ENCODE peak calls at places on chromosomes 5 and 9, in nine cellular contexts. W is lower lobe of right lung, A is dorsolateral prefrontal cortex, P is PC-9, J is BJ, Q is GM23338, Y is tibial artery, D is foreskin fibroblast, H is body of pancreas. U is an unnamed sample.

GRCh38 chr5:141740885-141741284 is 58.9 kb upstream of the ARAP3 start:
- DNase-seq in D (no peak), H (no peak), W (no peak), A (no peak), Y (no peak), J (no peak), P (no peak), Q (no peak), U (no peak)

GRCh38 chr5:112491257-112491656 is 72.2 kb upstream of the EPB41L4A start:
- DNase-seq in H (no peak), Q (peak; percentile 67), A (no peak), W (no peak), Y (no peak), J (no peak), D (peak; percentile 1), P (no peak), U (peak; percentile 12)

GRCh38 chr9:37027582-37028424 is 6.3 kb downstream of the PAX5 start:
- DNase-seq in Y (no peak), W (peak; percentile 85), A (peak; percentile 77), D (peak; percentile 87), H (peak; percentile 95), Q (peak; percentile 98), P (peak; percentile 82), J (no peak), U (peak; percentile 99)

GRCh38 chr5:56415356-56415765 is 182.2 kb upstream of the ANKRD55 start:
- DNase-seq in Y (peak; percentile 75), H (no peak), J (peak; percentile 28), A (no peak), Q (no peak), D (peak; percentile 13), W (peak; percentile 74), P (peak; percentile 32), U (no peak)

GRCh38 chr9:127751269-127752054 is 16.4 kb upstream of the TOR2A start:
- DNase-seq in J (no peak), P (peak; percentile 41), H (no peak), Q (peak; percentile 72), A (no peak), D (peak; percentile 64), Y (no peak), W (no peak), U (no peak)

GRCh38 chr9:86655147-86655546 is 292.2 kb downstream of the GAS1 start:
- DNase-seq in A (no peak), Q (no peak), W (no peak), P (no peak), H (no peak), D (peak; percentile 51), Y (no peak), J (no peak), U (no peak)

GRCh38 chr5:2191972-2192371 is 309.2 kb upstream of the IRX4 start:
- DNase-seq in D (no peak), J (no peak), A (peak; percentile 19), Y (no peak), P (no peak), H (no peak), W (no peak), Q (no peak), U (no peak)

GRCh38 chr5:145157841-145158240 is 677.3 kb downstream of the PRELID2 start:
- DNase-seq in D (peak; percentile 2), W (no peak), Q (no peak), A (no peak), P (no peak), H (no peak), J (no peak), Y (no peak), U (no peak)

GRCh38 chr9:116153765-116154333 is at the start of gene PAPPA:
- DNase-seq in H (no peak), Y (no peak), Q (peak; percentile 33), J (no peak), D (peak; percentile 46), A (no peak), W (no peak), P (no peak), U (peak; percentile 33)

GRCh38 chr9:116151966-116152381 is 1.6 kb upstream of the PAPPA start:
- DNase-seq in Y (no peak), J (peak; percentile 95), Q (no peak), H (no peak), A (no peak), P (peak; percentile 25), W (no peak), D (peak; percentile 86), U (no peak)

GRCh38 chr9:116152390-116152789 is 1.2 kb upstream of the PAPPA start:
- DNase-seq in A (no peak), H (no peak), J (no peak), P (no peak), Q (peak; percentile 19), Y (no peak), D (peak; percentile 71), W (no peak), U (no peak)

GRCh38 chr9:116154334-116154975 is 864 bp downstream of the PAPPA start:
- DNase-seq in Y (no peak), D (peak; percentile 55), A (no peak), W (no peak), H (peak; percentile 37), J (no peak), P (peak; percentile 22), Q (peak; percentile 61), U (peak; percentile 56)

GRCh38 chr9:116152941-116153764 is 438 bp upstream of the PAPPA start:
- DNase-seq in H (no peak), J (no peak), A (no peak), W (no peak), Y (no peak), P (peak; percentile 30), Q (peak; percentile 87), D (peak; percentile 89), U (no peak)
- H3K4me3 ChIP-seq in H (no peak overlapping the region), J (peak overlapping the region; percentile 62), A (no peak overlapping the region), W (peak overlapping the region; percentile 39), Y (peak overlapping the region; percentile 59), P (peak overlapping the region; percentile 80), Q (peak overlapping the region; percentile 72), D (peak overlapping the region; percentile 69), U (peak overlapping the region; percentile 65)

DNA sequence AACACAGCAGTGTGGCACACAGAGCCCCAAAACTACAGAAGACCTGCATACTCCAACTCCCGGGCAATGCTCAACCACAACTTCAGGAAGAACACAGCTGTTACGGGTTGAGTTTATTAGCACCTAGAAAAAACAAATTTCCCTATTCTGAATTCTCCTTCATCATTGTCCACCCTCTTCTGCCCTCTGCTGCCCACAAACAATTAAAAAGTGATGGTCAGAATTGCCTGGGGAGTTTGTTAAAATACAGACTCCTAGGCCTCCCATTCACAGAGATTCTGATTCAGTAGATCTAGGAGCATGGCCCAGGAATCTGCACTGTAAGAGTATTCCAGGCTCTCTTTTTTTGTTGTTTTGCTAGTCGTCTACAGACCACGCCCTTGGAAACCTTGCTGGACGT is 310.6 kb downstream of the NDUFS4 start:
- DNase-seq in Q (peak; percentile 49), H (no peak), W (no peak), D (peak; percentile 22), Y (no peak), P (no peak), J (no peak), A (no peak), U (no peak)
- TF ChIP-seq CTCF in Q (peak; percentile 42), H (no peak), W (no peak), D (peak; percentile 4), Y (no peak), P (peak; percentile 37), J (no peak), A (no peak), U (no peak)

GRCh38 chr5:157547909-157548512 is 27.6 kb downstream of the ADAM19 start:
- DNase-seq in D (no peak), A (no peak), Q (no peak), J (no peak), Y (no peak), P (no peak), H (no peak), W (no peak), U (no peak)
- H3K4me3 ChIP-seq in D (no peak overlapping the region), A (no peak overlapping the region), Q (no peak overlapping the region), J (no peak overlapping the region), Y (no peak overlapping the region), P (no peak overlapping the region), H (no peak overlapping the region), W (no peak overlapping the region), U (no peak overlapping the region)

DNA sequence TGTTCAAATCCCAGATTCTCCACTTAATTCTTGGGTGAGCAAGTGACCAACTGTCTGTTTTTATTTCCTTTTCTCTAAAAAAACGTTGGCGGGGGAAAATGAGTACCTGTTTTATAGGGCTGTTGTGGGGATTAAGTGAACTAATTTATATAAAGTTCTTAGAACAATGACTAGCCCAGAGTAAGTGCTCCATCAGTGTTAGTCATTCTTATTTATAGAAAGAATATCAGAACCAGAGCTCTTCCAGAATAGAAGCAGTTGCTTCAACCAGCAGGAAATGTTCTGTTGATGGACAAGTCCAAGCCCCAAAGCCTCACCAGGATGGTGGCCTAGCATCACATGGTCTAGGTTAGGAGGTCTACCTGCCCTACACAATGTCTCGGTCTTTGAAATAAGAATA is 379.2 kb downstream of the ACTL7B start:
- DNase-seq in H (no peak), Y (no peak), A (no peak), Q (no peak), D (peak; percentile 64), J (no peak), W (no peak), P (no peak), U (no peak)
- TF ChIP-seq CTCF in H (no peak), Y (no peak), A (no peak), Q (no peak), D (no peak), J (no peak), W (no peak), P (no peak), U (no peak)

U was measured in WERI-Rb-1.